ENCODE peak calls at places on chromosomes 6 and 20, in eight cellular contexts. M, J, F, U, V, D, W and X are unnamed samples.

GRCh38 chr20:46207031-46207549 is 89.0 kb downstream of the CD40 start:
- DNase-seq in U (no peak), V (no peak), M (no peak), D (no peak), F (no peak), J (no peak), W (no peak), X (no peak)

GRCh38 chr20:46088409-46089075 is 1.2 kb downstream of the NCOA5 start:
- DNase-seq in U (peak; percentile 42), V (no peak), W (no peak), F (no peak), J (peak; percentile 8), M (no peak), D (peak; percentile 27), X (no peak)

GRCh38 chr6:35586542-35586941 is 73.8 kb upstream of the TULP1 start:
- DNase-seq in U (peak; percentile 62), F (no peak), M (no peak), D (no peak), V (no peak), W (no peak), J (no peak), X (no peak)

GRCh38 chr20:38873050-38873581 is 53.1 kb upstream of the FAM83D start:
- DNase-seq in W (peak; percentile 81), J (no peak), U (no peak), F (peak; percentile 70), V (no peak), M (peak; percentile 72), D (peak; percentile 94), X (peak; percentile 88)

GRCh38 chr6:80872194-80872950 is 765.9 kb downstream of the BCKDHB start:
- DNase-seq in W (no peak), V (no peak), U (no peak), D (no peak), F (no peak), M (no peak), J (no peak), X (no peak)

GRCh38 chr20:62163986-62164762 is 18.7 kb upstream of the MTG2 start:
- DNase-seq in M (no peak), D (no peak), F (no peak), V (no peak), W (no peak), J (no peak), U (no peak), X (no peak)

GRCh38 chr20:19673575-19673974 is 84.5 kb upstream of the RIN2 start:
- DNase-seq in U (no peak), D (no peak), V (no peak), W (no peak), J (no peak), M (no peak), F (no peak), X (no peak)

GRCh38 chr6:96022225-96022624 is 6.5 kb downstream of the FUT9 start:
- DNase-seq in J (no peak), F (no peak), D (no peak), M (no peak), V (no peak), U (no peak), W (no peak), X (no peak)

GRCh38 chr20:10357061-10357708 is 76.8 kb downstream of the MKKS start:
- DNase-seq in F (no peak), D (no peak), J (no peak), M (no peak), U (peak; percentile 75), V (no peak), W (no peak), X (no peak)

GRCh38 chr6:46612645-46613044 is 40.0 kb downstream of the CYP39A1 start:
- DNase-seq in U (no peak), D (no peak), F (no peak), J (no peak), M (no peak), V (no peak), W (no peak), X (no peak)

GRCh38 chr20:38748863-38749153 is 548 bp downstream of the ACTR5 start:
- DNase-seq in J (no peak), U (no peak), W (peak; percentile 42), M (peak; percentile 76), F (peak; percentile 60), D (peak; percentile 80), V (peak; percentile 77), X (no peak)

GRCh38 chr6:363291-363690 is 28.3 kb upstream of the IRF4 start:
- DNase-seq in J (no peak), M (no peak), F (no peak), W (no peak), U (no peak), D (no peak), V (no peak), X (no peak)

GRCh38 chr6:95679981-95680380 is 102.6 kb downstream of the MANEA start:
- DNase-seq in M (no peak), F (no peak), U (no peak), D (no peak), W (no peak), J (no peak), V (no peak), X (no peak)

GRCh38 chr20:47546184-47547033 is 44.7 kb downstream of the NCOA3 start:
- DNase-seq in J (peak; percentile 96), W (no peak), M (no peak), U (peak; percentile 84), V (no peak), D (no peak), F (no peak), X (no peak)

GRCh38 chr6:11419763-11420453 is 117.6 kb upstream of the TMEM170B start:
- DNase-seq in W (no peak), D (no peak), V (no peak), M (no peak), U (no peak), F (no peak), J (no peak), X (no peak)

GRCh38 chr6:157800420-157801237 is 22.4 kb upstream of the SNX9 start:
- DNase-seq in J (peak; percentile 86), F (no peak), U (peak; percentile 76), V (no peak), D (peak; percentile 71), W (peak; percentile 37), M (peak; percentile 45), X (peak; percentile 75)

GRCh38 chr20:11777861-11778570 is 139.7 kb upstream of the BTBD3 start:
- DNase-seq in F (no peak), D (no peak), U (peak; percentile 70), V (no peak), J (peak; percentile 40), M (no peak), W (no peak), X (no peak)

GRCh38 chr6:1701668-1702353 is 92.1 kb downstream of the FOXC1 start:
- DNase-seq in F (no peak), J (peak; percentile 95), D (no peak), M (no peak), W (no peak), U (peak; percentile 63), V (peak; percentile 42), X (no peak)

GRCh38 chr20:33305591-33306057 is 22.6 kb downstream of the BPIFB1 start:
- DNase-seq in F (no peak), U (peak; percentile 13), J (no peak), M (no peak), D (no peak), W (no peak), V (no peak), X (no peak)

GRCh38 chr6:138571585-138572199 is 72.4 kb upstream of the NHSL1 start:
- DNase-seq in M (no peak), U (no peak), F (no peak), V (no peak), D (no peak), J (peak; percentile 12), W (no peak), X (no peak)